ENCODE peak calls at places on chromosomes 7 and 10, in five cellular contexts. O, R, J, S and Q are unnamed samples.

GRCh38 chr10:36381748-36382147 is 739.7 kb upstream of the FZD8 start:
- DNase-seq in O (no peak), R (no peak), J (no peak), S (no peak), Q (no peak)

GRCh38 chr7:31986878-31987518 is 83.2 kb downstream of the PDE1C start:
- DNase-seq in O (peak), R (peak), J (no peak), S (no peak), Q (no peak)

GRCh38 chr7:23472046-23472445 is 1.8 kb upstream of the IGF2BP3 start:
- DNase-seq in O (no peak), R (no peak), J (no peak), S (no peak), Q (peak)

GRCh38 chr7:156456503-156457115 is 184.0 kb upstream of the RNF32 start:
- DNase-seq in O (no peak), R (no peak), J (no peak), S (no peak), Q (no peak)

GRCh38 chr7:106056513-106057203 is 55.5 kb downstream of the SYPL1 start:
- DNase-seq in O (peak), R (peak), J (peak), S (peak), Q (peak)

GRCh38 chr10:78222096-78222790 is 188.6 kb downstream of the RPS24 start:
- DNase-seq in O (no peak), R (no peak), J (no peak), S (no peak), Q (no peak)

GRCh38 chr10:100996678-100997363 is 2.8 kb upstream of the LZTS2 start:
- DNase-seq in O (peak), R (peak), J (no peak), S (no peak), Q (no peak)

GRCh38 chr7:33805630-33806233 is 99.6 kb upstream of the BMPER start:
- DNase-seq in O (peak), R (peak), J (no peak), S (no peak), Q (no peak)

GRCh38 chr10:71075066-71075758 is 137.2 kb upstream of the UNC5B start:
- DNase-seq in O (no peak), R (no peak), J (no peak), S (no peak), Q (no peak)

GRCh38 chr7:115775981-115776380 is 254.6 kb downstream of the TFEC start:
- DNase-seq in O (no peak), R (no peak), J (no peak), S (no peak), Q (no peak)